ENCODE peak calls at places on chromosomes 16 and 17, in five cellular contexts. C is mucosa of gallbladder, M is GM23248, K is esophagus muscularis mucosa, G is A549. U is an unnamed sample.

GRCh38 chr17:44350733-44351226 is 5.7 kb downstream of the GRN start:
- DNase-seq in C (peak; percentile 60), M (peak; percentile 67), K (no peak), G (peak; percentile 73), U (peak; percentile 67)

GRCh38 chr17:2551493-2551892 is 39.8 kb upstream of the METTL16 start:
- DNase-seq in C (no peak), M (no peak), K (no peak), G (no peak), U (no peak)

GRCh38 chr17:43578699-43579569 is 32.8 kb upstream of the ETV4 start:
- DNase-seq in C (no peak), M (peak; percentile 62), K (no peak), G (no peak), U (no peak)

GRCh38 chr17:37089998-37090397 is 141.2 kb downstream of the AATF start:
- DNase-seq in C (no peak), M (no peak), K (no peak), G (no peak), U (no peak)

GRCh38 chr17:65984299-65984698 is 207.6 kb downstream of the CEP112 start:
- DNase-seq in C (no peak), M (peak; percentile 39), K (no peak), G (no peak), U (no peak)

GRCh38 chr17:57832711-57833596 is 16.9 kb downstream of the MRPS23 start:
- DNase-seq in C (peak; percentile 81), M (peak; percentile 89), K (no peak), G (peak; percentile 68), U (peak; percentile 67)

GRCh38 chr16:30533748-30534367 is 800 bp downstream of the ZNF747 start:
- DNase-seq in C (no peak), M (peak; percentile 62), K (no peak), G (no peak), U (no peak)

GRCh38 chr17:76147211-76148014 is 6.4 kb upstream of the FOXJ1 start:
- DNase-seq in C (no peak), M (peak; percentile 48), K (no peak), G (no peak), U (no peak)

GRCh38 chr16:64421515-64421914 is 700.3 kb downstream of the CDH11 start:
- DNase-seq in C (no peak), M (no peak), K (no peak), G (no peak), U (no peak)

GRCh38 chr16:30659507-30660423 is 1.5 kb downstream of the FBRS start:
- DNase-seq in C (no peak), M (peak; percentile 48), K (no peak), G (no peak), U (no peak)

GRCh38 chr17:11880714-11881113 is 116.6 kb downstream of the ZNF18 start:
- DNase-seq in C (no peak), M (peak; percentile 1), K (no peak), G (peak; percentile 71), U (no peak)

GRCh38 chr16:84308120-84308519 is 13.4 kb downstream of the WFDC1 start:
- DNase-seq in C (peak; percentile 45), M (peak; percentile 72), K (no peak), G (peak; percentile 64), U (no peak)

GRCh38 chr16:58418601-58419000 is 26.3 kb downstream of the GINS3 start:
- DNase-seq in C (no peak), M (peak; percentile 53), K (no peak), G (no peak), U (no peak)

GRCh38 chr17:80575057-80575875 is 30.6 kb downstream of the RPTOR start:
- DNase-seq in C (peak; percentile 87), M (peak; percentile 92), K (no peak), G (peak; percentile 95), U (peak; percentile 3)

GRCh38 chr17:13266596-13266995 is 248.8 kb upstream of the ELAC2 start:
- DNase-seq in C (no peak), M (peak; percentile 85), K (no peak), G (no peak), U (no peak)

GRCh38 chr16:81609323-81609892 is 164.8 kb downstream of the CMIP start:
- DNase-seq in C (no peak), M (peak; percentile 23), K (no peak), G (no peak), U (no peak)

U was measured in hypothalamus.